ENCODE peak calls at places on chromosomes 6 and 20, in ten cellular contexts. F is HCEC 1CT, W is nephron progenitor cell, O is amniotic epithelial cell, N is NCI-H2029 treated with DMSO at 0.1 percent for 48 hours, K is SIG-M5, U is DMS153, G is ovary, B is fibroblast of the conjunctiva, D is RWPE1. E is an unnamed sample.
A peak's percentile ranks its signal among the peaks of the same experiment; 100 is the strongest.

GRCh38 chr6:25012657-25013056 is 76.9 kb upstream of the RIPOR2 start:
- DNase-seq in F (peak; percentile 89), W (no peak), O (peak; percentile 92), N (no peak), K (no peak), U (no peak), G (no peak), B (peak; percentile 71), D (no peak), E (no peak)

GRCh38 chr6:89530982-89531381 is 98.0 kb downstream of the ANKRD6 start:
- DNase-seq in F (no peak), W (no peak), O (no peak), N (no peak), K (no peak), U (peak; percentile 83), G (no peak), B (no peak), D (no peak), E (no peak)

GRCh38 chr6:95413789-95414188 is 163.5 kb upstream of the MANEA start:
- DNase-seq in F (no peak), W (no peak), O (no peak), N (no peak), K (no peak), U (no peak), G (no peak), B (no peak), D (no peak), E (no peak)

GRCh38 chr6:125794342-125795137 is 3.8 kb downstream of the NCOA7 start:
- DNase-seq in F (peak; percentile 71), W (no peak), O (peak; percentile 33), N (no peak), K (no peak), U (no peak), G (no peak), B (no peak), D (peak; percentile 29), E (no peak)

GRCh38 chr20:44532981-44533331 is 11.1 kb upstream of the SERINC3 start:
- DNase-seq in F (peak; percentile 65), W (no peak), O (peak; percentile 61), N (no peak), K (no peak), U (no peak), G (no peak), B (no peak), D (no peak), E (no peak)

GRCh38 chr20:63831696-63832686 is 927 bp upstream of the ZBTB46 start:
- DNase-seq in F (no peak), W (peak; percentile 80), O (peak; percentile 45), N (no peak), K (no peak), U (no peak), G (peak; percentile 70), B (no peak), D (no peak), E (no peak)

GRCh38 chr20:9403481-9403880 is 110.9 kb upstream of the LAMP5 start:
- DNase-seq in F (no peak), W (no peak), O (no peak), N (no peak), K (no peak), U (no peak), G (no peak), B (no peak), D (no peak), E (no peak)

GRCh38 chr6:79066330-79066729 is 11.7 kb downstream of the PHIP start:
- DNase-seq in F (no peak), W (no peak), O (no peak), N (no peak), K (no peak), U (no peak), G (no peak), B (no peak), D (no peak), E (no peak)

GRCh38 chr6:53578371-53578770 is 33.5 kb upstream of the GCLC start:
- DNase-seq in F (no peak), W (no peak), O (no peak), N (no peak), K (no peak), U (no peak), G (no peak), B (no peak), D (no peak), E (no peak)

GRCh38 chr6:4564746-4565145 is 211.5 kb upstream of the CDYL start:
- DNase-seq in F (no peak), W (no peak), O (peak; percentile 19), N (peak; percentile 84), K (no peak), U (no peak), G (no peak), B (no peak), D (no peak), E (no peak)

GRCh38 chr6:110541701-110542309 is 65.4 kb upstream of the SLC22A16 start:
- DNase-seq in F (no peak), W (no peak), O (peak; percentile 77), N (no peak), K (no peak), U (no peak), G (no peak), B (no peak), D (no peak), E (no peak)

GRCh38 chr20:35974256-35974655 is 5.9 kb downstream of the CNBD2 start:
- DNase-seq in F (no peak), W (no peak), O (peak; percentile 5), N (no peak), K (no peak), U (no peak), G (no peak), B (no peak), D (no peak), E (no peak)

GRCh38 chr20:50646483-50646996 is 44.8 kb downstream of the RIPOR3 start:
- DNase-seq in F (peak; percentile 71), W (no peak), O (peak; percentile 83), N (no peak), K (no peak), U (no peak), G (no peak), B (peak; percentile 66), D (no peak), E (no peak)